ENCODE peak calls at places on chromosomes 4 and X, in six cellular contexts. E is dorsolateral prefrontal cortex, I is thoracic aorta, R is kidney epithelial cell, T is astrocyte of the spinal cord, V is coronary artery. Q is an unnamed sample.

GRCh38 chr4:74109116-74109791 is 10.3 kb upstream of the CXCL2 start:
- DNase-seq in V (no peak), T (peak), I (no peak), R (peak), E (no peak), Q (no peak)

GRCh38 chr4:140811429-140811828 is 55.2 kb upstream of the TBC1D9 start:
- DNase-seq in I (no peak), T (no peak), R (no peak), V (no peak), E (no peak), Q (no peak)

GRCh38 chr4:70902577-70903281 is 560 bp downstream of the MOB1B start:
- DNase-seq in R (no peak), E (peak), I (no peak), V (peak), T (peak), Q (no peak)

GRCh38 chr4:41613782-41614181 is 75.8 kb downstream of the LIMCH1 start:
- DNase-seq in R (no peak), T (no peak), V (no peak), I (no peak), E (no peak), Q (no peak)

GRCh38 chr4:143089291-143089690 is 95.4 kb upstream of the USP38 start:
- DNase-seq in I (no peak), V (no peak), T (no peak), E (no peak), R (no peak), Q (no peak)

GRCh38 chr4:41483771-41484170 is 54.2 kb upstream of the LIMCH1 start:
- DNase-seq in T (no peak), I (no peak), V (no peak), E (no peak), R (no peak), Q (no peak)

GRCh38 chrX:118254611-118255010 is 91.3 kb upstream of the WDR44 start:
- DNase-seq in I (no peak), E (no peak), R (peak), V (no peak), T (peak), Q (peak)

GRCh38 chr4:21768349-21769310 is 179.9 kb downstream of the KCNIP4 start:
- DNase-seq in I (no peak), T (peak), R (no peak), V (no peak), E (no peak), Q (no peak)

GRCh38 chrX:46634577-46634976 is 61.0 kb downstream of the CHST7 start:
- DNase-seq in R (no peak), V (no peak), E (no peak), I (no peak), T (no peak), Q (no peak)

GRCh38 chrX:150546711-150547153 is 21.7 kb upstream of the MTM1 start:
- DNase-seq in R (no peak), T (no peak), V (no peak), I (no peak), E (no peak), Q (no peak)

GRCh38 chrX:152886716-152887115 is 11.2 kb upstream of the ZNF185 start:
- DNase-seq in E (peak), T (no peak), R (no peak), V (no peak), I (no peak), Q (no peak)

GRCh38 chrX:135086197-135086854 is 34.0 kb downstream of the ETDB start:
- DNase-seq in I (no peak), E (no peak), R (peak), V (no peak), T (peak), Q (no peak)

GRCh38 chr4:127124919-127125318 is 507.8 kb upstream of the INTU start:
- DNase-seq in E (no peak), I (no peak), T (peak), R (no peak), V (no peak), Q (no peak)
- TF ChIP-seq CTCF in E (peak), I (no peak), T (peak), R (peak), V (no peak), Q (no peak)

DNA sequence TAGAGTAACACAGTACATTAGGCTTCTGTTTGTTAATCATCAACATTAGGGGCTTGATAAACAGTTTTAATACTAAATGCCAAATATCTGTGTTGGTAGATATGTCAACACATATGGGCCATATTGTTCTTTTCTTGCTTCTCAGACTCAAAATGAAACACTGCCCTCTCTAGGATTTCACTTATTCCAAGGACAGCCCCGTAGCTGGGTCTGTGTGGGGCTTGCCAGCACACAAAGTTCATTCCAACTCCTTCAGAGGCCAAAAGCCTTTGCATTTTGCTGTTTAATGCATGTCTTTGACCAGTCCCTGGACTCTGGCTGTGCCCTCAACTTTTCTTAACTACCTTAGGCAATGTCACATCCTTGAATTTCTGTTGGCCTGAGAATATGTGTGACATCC is 102.0 kb upstream of the ZNF827 start:
- DNase-seq in T (no peak), E (no peak), R (no peak), I (no peak), V (no peak), Q (no peak)
- TF ChIP-seq CTCF in T (no peak), E (no peak), R (no peak), I (no peak), V (no peak), Q (no peak)

DNA sequence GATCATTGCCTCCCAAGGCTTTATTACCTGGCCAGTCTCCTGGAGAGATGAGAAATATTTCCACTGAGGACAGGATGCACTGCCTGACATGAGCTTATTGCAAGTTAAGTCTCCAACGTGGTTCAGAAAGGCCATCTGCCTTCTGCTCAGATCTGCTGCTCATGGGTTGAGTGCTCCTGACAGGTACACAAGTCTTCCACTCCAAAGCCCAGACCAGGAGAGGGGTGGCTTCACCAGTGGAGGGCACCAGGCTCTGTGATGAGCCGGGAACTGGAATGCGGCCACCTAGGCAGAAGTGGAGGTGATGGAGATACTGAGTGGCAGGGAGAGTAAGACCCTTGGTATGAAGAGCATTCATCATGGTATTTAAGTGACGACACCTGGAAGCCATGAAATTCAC is 79.5 kb upstream of the IRF2 start:
- DNase-seq in V (no peak), I (no peak), R (no peak), E (no peak), T (no peak), Q (no peak)
- TF ChIP-seq CTCF in V (no peak), I (no peak), R (no peak), E (no peak), T (no peak), Q (no peak)

DNA sequence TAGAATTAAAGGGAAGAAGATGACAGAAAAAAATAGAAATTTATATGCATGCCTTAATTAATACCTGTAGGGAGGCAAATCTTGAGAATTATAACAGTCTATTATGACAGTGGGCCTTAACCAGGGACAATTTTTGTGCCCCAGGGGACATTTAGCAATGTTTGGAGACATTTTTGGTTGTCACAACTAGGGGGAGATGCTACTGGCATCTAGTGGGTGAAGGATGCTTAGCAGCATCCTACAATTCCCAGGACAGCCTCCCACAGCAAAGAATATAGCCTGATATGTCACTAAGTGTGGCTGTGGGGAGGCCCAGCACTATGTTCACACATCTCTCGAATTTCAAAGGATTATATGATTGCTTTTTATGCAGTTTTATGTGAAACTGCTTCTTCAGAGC is 10.5 kb downstream of the GPR82 start:
- DNase-seq in T (no peak), E (no peak), R (no peak), I (no peak), V (no peak), Q (no peak)
- TF ChIP-seq CTCF in T (peak), E (peak), R (peak), I (peak), V (no peak), Q (peak)